ENCODE peak calls at places on chromosome 18, in seven cellular contexts. N is stomach; P is CD8-positive, alpha-beta T cell; O is neural progenitor cell; B is left ventricle myocardium inferior; Y is colonic mucosa; K is endothelial cell of umbilical vein. D is an unnamed sample.

GRCh38 chr18:3224223-3224622 is 4.5 kb upstream of the MYOM1 start:
- DNase-seq in N (no peak), P (no peak), O (no peak), B (peak; percentile 41), Y (no peak), K (no peak), D (no peak)

GRCh38 chr18:10252952-10253680 is 201.3 kb upstream of the APCDD1 start:
- DNase-seq in N (no peak), P (no peak), O (no peak), B (no peak), Y (no peak), K (no peak), D (no peak)

GRCh38 chr18:6055711-6056110 is 160.4 kb upstream of the TMEM200C start:
- DNase-seq in N (no peak), P (no peak), O (no peak), B (no peak), Y (no peak), K (peak; percentile 79), D (no peak)

GRCh38 chr18:46946656-46947282 is 29.4 kb downstream of the KATNAL2 start:
- DNase-seq in N (peak; percentile 84), P (no peak), O (peak; percentile 97), B (peak; percentile 81), Y (peak; percentile 83), K (peak; percentile 90), D (peak; percentile 77)

GRCh38 chr18:2970762-2971659 is 41.9 kb downstream of the LPIN2 start:
- DNase-seq in N (no peak), P (no peak), O (no peak), B (no peak), Y (no peak), K (no peak), D (no peak)

GRCh38 chr18:39742015-39742466 is 2176.4 kb upstream of the CELF4 start:
- DNase-seq in N (no peak), P (no peak), O (no peak), B (no peak), Y (no peak), K (peak; percentile 10), D (no peak)

GRCh38 chr18:13361422-13361821 is 142.9 kb downstream of the LDLRAD4 start:
- DNase-seq in N (no peak), P (no peak), O (no peak), B (no peak), Y (no peak), K (no peak), D (no peak)

GRCh38 chr18:73807551-73808192 is 340.0 kb downstream of the FBXO15 start:
- DNase-seq in N (no peak), P (no peak), O (no peak), B (no peak), Y (no peak), K (no peak), D (no peak)

GRCh38 chr18:111292-112014 is 46.9 kb upstream of the USP14 start:
- DNase-seq in N (peak; percentile 75), P (peak; percentile 61), O (peak; percentile 82), B (peak; percentile 51), Y (peak; percentile 62), K (peak; percentile 64), D (peak; percentile 91)

GRCh38 chr18:59006461-59007067 is 133.1 kb upstream of the SEC11C start:
- DNase-seq in N (no peak), P (no peak), O (no peak), B (no peak), Y (no peak), K (no peak), D (no peak)

GRCh38 chr18:58700209-58700608 is 28.9 kb downstream of the MALT1 start:
- DNase-seq in N (no peak), P (no peak), O (no peak), B (no peak), Y (no peak), K (no peak), D (no peak)

GRCh38 chr18:9647496-9648323 is 33.4 kb upstream of the PPP4R1 start:
- DNase-seq in N (no peak), P (no peak), O (no peak), B (no peak), Y (no peak), K (peak; percentile 26), D (no peak)

GRCh38 chr18:62045316-62045715 is 141.5 kb downstream of the PIGN start:
- DNase-seq in N (no peak), P (no peak), O (no peak), B (no peak), Y (no peak), K (no peak), D (no peak)

GRCh38 chr18:63454497-63454896 is 22.3 kb upstream of the SERPINB5 start:
- DNase-seq in N (no peak), P (no peak), O (no peak), B (no peak), Y (peak; percentile 74), K (no peak), D (no peak)

GRCh38 chr18:68500551-68500950 is 214.4 kb downstream of the TMX3 start:
- DNase-seq in N (no peak), P (no peak), O (no peak), B (no peak), Y (no peak), K (no peak), D (no peak)

GRCh38 chr18:68489018-68489792 is 225.7 kb downstream of the TMX3 start:
- DNase-seq in N (no peak), P (no peak), O (peak; percentile 45), B (no peak), Y (no peak), K (no peak), D (no peak)

GRCh38 chr18:68499141-68499540 is 215.8 kb downstream of the TMX3 start:
- DNase-seq in N (no peak), P (no peak), O (no peak), B (no peak), Y (no peak), K (no peak), D (no peak)

GRCh38 chr18:68498185-68498584 is 216.7 kb downstream of the TMX3 start:
- DNase-seq in N (no peak), P (no peak), O (no peak), B (no peak), Y (no peak), K (no peak), D (no peak)

DNA sequence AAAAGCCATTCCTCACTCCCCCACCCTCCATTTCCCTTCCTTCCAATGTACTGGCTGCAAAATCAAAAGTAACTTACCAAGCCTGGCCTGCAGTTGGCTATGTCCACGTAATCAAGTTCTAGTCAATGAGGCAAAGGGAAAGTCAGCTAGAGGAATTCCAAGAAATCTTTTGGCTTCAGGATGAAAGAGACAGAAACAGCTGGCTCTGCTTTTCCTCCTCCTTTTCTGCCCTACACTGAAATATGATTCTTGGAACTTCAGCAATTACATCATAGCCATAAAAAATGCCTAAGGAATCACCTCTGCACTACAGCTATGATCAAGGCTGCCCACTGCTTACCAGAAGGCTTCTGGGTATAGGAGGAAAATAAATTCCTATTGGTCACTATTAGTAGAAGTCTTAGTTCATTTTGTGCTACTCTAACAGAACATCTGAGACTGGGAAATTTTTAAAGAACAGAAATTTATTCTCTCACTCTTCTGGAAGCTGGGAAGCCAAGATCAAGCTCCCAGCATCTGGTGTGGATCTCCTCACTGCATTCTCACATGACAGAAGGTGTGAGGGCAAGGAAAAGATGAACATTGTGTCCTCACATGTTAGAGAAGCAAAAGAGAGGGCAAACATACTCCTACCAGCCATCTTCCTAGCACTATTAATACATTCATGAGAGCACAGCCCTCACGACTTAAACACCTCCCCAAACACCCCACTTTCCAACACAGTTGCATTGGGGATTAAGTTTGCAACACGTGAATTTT is 219.9 kb downstream of the TMX3 start:
- DNase-seq in N (no peak), P (no peak), O (no peak), B (no peak), Y (no peak), K (no peak), D (no peak)
- TF ChIP-seq CTCF in N (no peak), P (no peak), O (no peak), B (no peak), Y (no peak), K (no peak), D (no peak)

GRCh38 chr18:48775372-48776160 is 175.2 kb downstream of the SMAD7 start:
- DNase-seq in N (no peak), P (no peak), O (no peak), B (no peak), Y (no peak), K (no peak), D (no peak)

GRCh38 chr18:48773821-48774220 is 176.9 kb downstream of the SMAD7 start:
- DNase-seq in N (no peak), P (no peak), O (no peak), B (no peak), Y (no peak), K (no peak), D (no peak)

GRCh38 chr18:48776641-48777025 is 174.1 kb downstream of the SMAD7 start:
- DNase-seq in N (no peak), P (no peak), O (no peak), B (no peak), Y (no peak), K (no peak), D (no peak)

GRCh38 chr18:48776161-48776555 is 174.6 kb downstream of the SMAD7 start:
- DNase-seq in N (no peak), P (no peak), O (no peak), B (no peak), Y (no peak), K (no peak), D (no peak)

GRCh38 chr18:48774941-48775340 is 175.8 kb downstream of the SMAD7 start:
- DNase-seq in N (no peak), P (no peak), O (no peak), B (no peak), Y (no peak), K (no peak), D (no peak)
- H3K4me1 ChIP-seq in N (peaks cover 25% of the 10 kb centered on the region), P (peaks cover 6% of the 10 kb centered on the region), O (peaks cover 4% of the 10 kb centered on the region), B (peaks cover 98% of the 10 kb centered on the region), Y (no peaks in the 10 kb centered on the region), K (peaks cover under 1% of the 10 kb centered on the region), D (no peaks in the 10 kb centered on the region)

GRCh38 chr18:43661570-43661969 is 384.3 kb upstream of the SYT4 start:
- DNase-seq in N (no peak), P (no peak), O (peak; percentile 53), B (no peak), Y (no peak), K (peak; percentile 44), D (peak; percentile 2)
- TF ChIP-seq CTCF in N (no peak), P (no peak), O (peak; percentile 55), B (peak; percentile 51), Y (peak; percentile 9), K (peak; percentile 29), D (peak; percentile 21)

GRCh38 chr18:57443716-57444115 is 8.5 kb downstream of the ONECUT2 start:
- DNase-seq in N (no peak), P (no peak), O (no peak), B (no peak), Y (no peak), K (no peak), D (no peak)
- H3K4me1 ChIP-seq in N (peaks cover 36% of the 10 kb centered on the region), P (peaks cover 13% of the 10 kb centered on the region), O (peaks cover 65% of the 10 kb centered on the region), B (peaks cover 32% of the 10 kb centered on the region), Y (no peaks in the 10 kb centered on the region), K (no peaks in the 10 kb centered on the region), D (peaks cover 21% of the 10 kb centered on the region)